ENCODE peak calls at places on chromosomes 3 and 15, in five cellular contexts. E, D, Y, S and J are unnamed samples.
A peak's percentile ranks its signal among the peaks of the same experiment; 100 is the strongest.

GRCh38 chr3:126191246-126191645 is 10.9 kb upstream of the ALDH1L1 start:
- DNase-seq in E (no peak), D (no peak), Y (no peak), S (no peak), J (no peak)

GRCh38 chr3:147393261-147393964 is 12.9 kb downstream of the ZIC4 start:
- DNase-seq in E (no peak), D (no peak), Y (peak; percentile 79), S (no peak), J (no peak)

GRCh38 chr3:106542101-106542769 is 673.4 kb upstream of the CBLB start:
- DNase-seq in E (no peak), D (no peak), Y (no peak), S (no peak), J (no peak)

GRCh38 chr3:187975571-187976360 is 178.2 kb upstream of the LPP start:
- DNase-seq in E (no peak), D (no peak), Y (peak; percentile 86), S (no peak), J (peak; percentile 83)

GRCh38 chr3:19885468-19885867 is 48.5 kb downstream of the EFHB start:
- DNase-seq in E (no peak), D (peak; percentile 60), Y (peak; percentile 24), S (peak; percentile 5), J (peak; percentile 19)

GRCh38 chr15:31459011-31459748 is 132.5 kb downstream of the KLF13 start:
- DNase-seq in E (no peak), D (no peak), Y (no peak), S (no peak), J (no peak)

GRCh38 chr15:67068724-67069400 is 3.5 kb downstream of the SMAD3 start:
- DNase-seq in E (no peak), D (peak; percentile 64), Y (no peak), S (no peak), J (peak; percentile 64)

GRCh38 chr3:166291510-166291909 is 454.3 kb upstream of the BCHE start:
- DNase-seq in E (no peak), D (no peak), Y (peak; percentile 4), S (peak; percentile 32), J (no peak)

GRCh38 chr3:130508970-130509369 is 8.0 kb upstream of the COL6A6 start:
- DNase-seq in E (peak; percentile 15), D (peak; percentile 31), Y (peak; percentile 13), S (no peak), J (no peak)

GRCh38 chr15:57406040-57406772 is 29.9 kb downstream of the CGNL1 start:
- DNase-seq in E (no peak), D (peak; percentile 38), Y (peak; percentile 65), S (no peak), J (no peak)

GRCh38 chr15:45670511-45670910 is 35.7 kb downstream of the SQOR start:
- DNase-seq in E (no peak), D (peak; percentile 9), Y (no peak), S (no peak), J (no peak)

GRCh38 chr3:187191271-187191670 is 6.0 kb upstream of the RTP1 start:
- DNase-seq in E (no peak), D (no peak), Y (no peak), S (no peak), J (no peak)

GRCh38 chr3:168168743-168169142 is 73.0 kb upstream of the GOLIM4 start:
- DNase-seq in E (no peak), D (peak; percentile 5), Y (no peak), S (no peak), J (no peak)

GRCh38 chr3:182597621-182598041 is 195.7 kb upstream of the ATP11B start:
- DNase-seq in E (no peak), D (no peak), Y (peak; percentile 42), S (peak; percentile 48), J (no peak)

GRCh38 chr15:29622637-29623036 is 199.6 kb downstream of the TJP1 start:
- DNase-seq in E (no peak), D (no peak), Y (no peak), S (no peak), J (no peak)

GRCh38 chr15:47708116-47708515 is 9.2 kb upstream of the SEMA6D start:
- DNase-seq in E (no peak), D (no peak), Y (no peak), S (no peak), J (no peak)

GRCh38 chr3:13705702-13706280 is 156.9 kb downstream of the FBLN2 start:
- DNase-seq in E (no peak), D (no peak), Y (no peak), S (no peak), J (no peak)

GRCh38 chr3:28846948-28847527 is 433.8 kb upstream of the RBMS3 start:
- DNase-seq in E (no peak), D (no peak), Y (peak; percentile 35), S (no peak), J (no peak)

GRCh38 chr3:184168363-184169120 is 6.1 kb upstream of the AP2M1 start:
- DNase-seq in E (no peak), D (peak; percentile 55), Y (no peak), S (no peak), J (no peak)

GRCh38 chr15:38618242-38618925 is 53.8 kb upstream of the RASGRP1 start:
- DNase-seq in E (no peak), D (no peak), Y (no peak), S (no peak), J (no peak)

GRCh38 chr3:126540946-126541627 is 17.1 kb downstream of the CHST13 start:
- DNase-seq in E (no peak), D (no peak), Y (peak; percentile 2), S (no peak), J (no peak)

GRCh38 chr15:83446904-83447708 is at the start of gene SH3GL3:
- DNase-seq in E (peak; percentile 65), D (peak; percentile 65), Y (peak; percentile 91), S (peak; percentile 61), J (peak; percentile 73)

GRCh38 chr3:167820114-167820865 is 84.8 kb downstream of the SERPINI1 start:
- DNase-seq in E (no peak), D (no peak), Y (no peak), S (no peak), J (peak; percentile 66)

GRCh38 chr3:83224101-83224868 is 1462.8 kb upstream of the GBE1 start:
- DNase-seq in E (no peak), D (peak; percentile 20), Y (no peak), S (no peak), J (no peak)

GRCh38 chr3:172202797-172203196 is 163.4 kb downstream of the FNDC3B start:
- DNase-seq in E (no peak), D (no peak), Y (no peak), S (no peak), J (no peak)

GRCh38 chr3:161890147-161890625 is 393.6 kb downstream of the OTOL1 start:
- DNase-seq in E (peak; percentile 84), D (peak; percentile 92), Y (no peak), S (peak; percentile 95), J (peak; percentile 93)

GRCh38 chr3:172155880-172156279 is 116.5 kb downstream of the FNDC3B start:
- DNase-seq in E (no peak), D (no peak), Y (no peak), S (no peak), J (no peak)

GRCh38 chr15:57306944-57307411 is 69.3 kb upstream of the CGNL1 start:
- DNase-seq in E (no peak), D (no peak), Y (no peak), S (no peak), J (no peak)

GRCh38 chr3:148643389-148643840 is 54.3 kb upstream of the AGTR1 start:
- DNase-seq in E (no peak), D (peak; percentile 91), Y (peak; percentile 14), S (no peak), J (peak; percentile 42)

GRCh38 chr3:100210777-100211145 is 50.0 kb upstream of the TBC1D23 start:
- DNase-seq in E (peak; percentile 14), D (peak; percentile 95), Y (peak; percentile 40), S (no peak), J (no peak)

GRCh38 chr15:69099976-69100375 is 60.5 kb upstream of the GLCE start:
- DNase-seq in E (no peak), D (no peak), Y (no peak), S (no peak), J (no peak)

GRCh38 chr3:100164730-100165129 is 50.4 kb upstream of the FILIP1L start:
- DNase-seq in E (no peak), D (no peak), Y (no peak), S (no peak), J (no peak)